ENCODE peak calls at places on chromosomes 12 and 14, in six cellular contexts. O, R, N, Q, M and G are unnamed samples.

GRCh38 chr14:47262801-47263200 is 412.6 kb downstream of the MDGA2 start:
- DNase-seq in N (no peak), M (no peak), O (no peak), R (no peak), Q (no peak), G (no peak)

GRCh38 chr12:3230758-3231375 is 153.7 kb downstream of the TSPAN9 start:
- DNase-seq in R (peak; percentile 32), M (no peak), N (no peak), O (no peak), Q (no peak), G (no peak)

GRCh38 chr12:39592295-39592694 is 27.3 kb downstream of the ABCD2 start:
- DNase-seq in R (no peak), N (no peak), O (no peak), M (no peak), Q (no peak), G (no peak)

GRCh38 chr12:63752283-63752682 is 27.4 kb upstream of the RXYLT1 start:
- DNase-seq in R (no peak), Q (no peak), O (no peak), N (no peak), M (no peak), G (peak; percentile 33)

GRCh38 chr12:127381043-127381668 is 885.8 kb upstream of the TMEM132C start:
- DNase-seq in Q (peak; percentile 9), R (no peak), M (no peak), N (no peak), O (no peak), G (no peak)

GRCh38 chr12:52044284-52044983 is 6.8 kb upstream of the NR4A1 start:
- DNase-seq in Q (peak; percentile 98), R (peak; percentile 93), N (no peak), M (no peak), O (no peak), G (no peak)

GRCh38 chr12:94535614-94535932 is 75.9 kb upstream of the CEP83 start:
- DNase-seq in M (no peak), N (no peak), Q (no peak), R (no peak), O (no peak), G (no peak)

GRCh38 chr12:52291267-52291935 is at the start of gene KRT81:
- DNase-seq in Q (no peak), O (no peak), M (no peak), R (no peak), N (no peak), G (no peak)

GRCh38 chr14:76313303-76313702 is 62.6 kb upstream of the ESRRB start:
- DNase-seq in N (no peak), O (no peak), R (no peak), M (no peak), Q (no peak), G (no peak)

GRCh38 chr12:65055874-65056273 is 65.2 kb downstream of the WIF1 start:
- DNase-seq in N (no peak), O (no peak), R (no peak), M (no peak), Q (no peak), G (no peak)

GRCh38 chr14:102217987-102218421 is 78.3 kb downstream of the WDR20 start:
- DNase-seq in Q (no peak), M (no peak), O (no peak), N (no peak), R (no peak), G (no peak)

GRCh38 chr12:64696065-64696741 is 63.0 kb downstream of the GNS start:
- DNase-seq in M (no peak), O (no peak), R (no peak), N (no peak), Q (peak; percentile 59), G (no peak)

GRCh38 chr14:38012056-38012455 is 195.6 kb upstream of the SSTR1 start:
- DNase-seq in N (no peak), M (no peak), Q (no peak), O (no peak), R (no peak), G (no peak)

GRCh38 chr12:51318846-51319570 is 5.0 kb downstream of the BIN2 start:
- DNase-seq in O (no peak), R (no peak), N (peak; percentile 17), Q (peak; percentile 7), M (peak; percentile 70), G (peak; percentile 60)

GRCh38 chr12:49368240-49368600 is 958 bp downstream of the SPATS2 start:
- DNase-seq in M (no peak), R (no peak), N (no peak), Q (no peak), O (no peak), G (no peak)

GRCh38 chr12:10739157-10740118 is 16.3 kb upstream of the YBX3 start:
- DNase-seq in O (no peak), N (no peak), R (no peak), M (no peak), Q (no peak), G (no peak)

GRCh38 chr12:121872546-121873223 is 14.0 kb upstream of the HPD start:
- DNase-seq in O (no peak), Q (peak; percentile 96), R (no peak), N (no peak), M (no peak), G (no peak)

GRCh38 chr12:64186789-64187188 is 35.3 kb downstream of the KICS2 start:
- DNase-seq in N (no peak), R (no peak), M (no peak), Q (no peak), O (no peak), G (no peak)

GRCh38 chr12:54355104-54355815 is 9.0 kb downstream of the GPR84 start:
- DNase-seq in O (no peak), N (no peak), R (no peak), Q (no peak), M (no peak), G (no peak)

GRCh38 chr12:126055521-126055920 is 990.3 kb downstream of the AACS start:
- DNase-seq in Q (no peak), R (no peak), O (no peak), M (no peak), N (no peak), G (no peak)

GRCh38 chr14:92380131-92380530 is 57.2 kb downstream of the SLC24A4 start:
- DNase-seq in R (no peak), N (no peak), Q (no peak), M (no peak), O (no peak), G (no peak)

GRCh38 chr12:123149088-123149827 is 1.6 kb downstream of the PITPNM2 start:
- DNase-seq in O (no peak), N (no peak), M (no peak), Q (peak; percentile 36), R (no peak), G (no peak)

GRCh38 chr14:91246051-91246852 is 1.7 kb upstream of the GPR68 start:
- DNase-seq in M (peak; percentile 89), N (peak; percentile 83), Q (no peak), R (no peak), O (no peak), G (peak; percentile 76)

GRCh38 chr12:67161322-67161918 is 107.7 kb upstream of the CAND1 start:
- DNase-seq in O (peak; percentile 20), Q (peak; percentile 53), M (peak; percentile 12), R (no peak), N (no peak), G (peak; percentile 48)

GRCh38 chr12:46124132-46124847 is 133.9 kb upstream of the SCAF11 start:
- DNase-seq in O (no peak), M (no peak), N (no peak), R (no peak), Q (no peak), G (no peak)

GRCh38 chr12:46126050-46126727 is 135.8 kb upstream of the SCAF11 start:
- DNase-seq in R (no peak), M (no peak), Q (no peak), O (no peak), N (no peak), G (no peak)

GRCh38 chr12:46124848-46125619 is 134.7 kb upstream of the SCAF11 start:
- DNase-seq in N (peak; percentile 9), M (peak; percentile 58), Q (peak; percentile 89), O (peak; percentile 54), R (no peak), G (peak; percentile 67)
- H3K4me3 ChIP-seq in N (no peak overlapping the region), M (no peak overlapping the region), Q (no peak overlapping the region), O (no peak overlapping the region), R (no peak overlapping the region), G (no peak overlapping the region)

GRCh38 chr14:93903342-93904184 is 23.6 kb upstream of the FAM181A start:
- DNase-seq in M (no peak), R (no peak), O (no peak), N (no peak), Q (no peak), G (no peak)
- H3K4me3 ChIP-seq in M (no peak overlapping the region), R (no peak overlapping the region), O (no peak overlapping the region), N (no peak overlapping the region), Q (no peak overlapping the region), G (no peak overlapping the region)

GRCh38 chr14:20306079-20306423 is 300 bp upstream of the TTC5 start:
- DNase-seq in Q (no peak), R (no peak), O (no peak), N (no peak), M (no peak), G (no peak)
- H3K4me3 ChIP-seq in Q (peak overlapping the region; percentile 52), R (peak overlapping the region; percentile 80), O (peak overlapping the region; percentile 89), N (peak overlapping the region; percentile 82), M (peak overlapping the region; percentile 99), G (peak overlapping the region; percentile 69)

GRCh38 chr12:70609739-70610491 is 27.3 kb downstream of the PTPRB start:
- DNase-seq in M (no peak), N (no peak), Q (peak; percentile 53), O (no peak), R (peak; percentile 78), G (no peak)
- H3K4me3 ChIP-seq in M (no peak overlapping the region), N (no peak overlapping the region), Q (peak overlapping the region; percentile 37), O (peak overlapping the region; percentile 50), R (peak overlapping the region; percentile 67), G (no peak overlapping the region)

GRCh38 chr14:22518073-22518472 is 71.0 kb downstream of the DAD1 start:
- DNase-seq in R (no peak), Q (no peak), O (no peak), M (no peak), N (no peak), G (no peak)
- H3K4me3 ChIP-seq in R (no peak overlapping the region), Q (no peak overlapping the region), O (no peak overlapping the region), M (peak overlapping the region; percentile 83), N (peak overlapping the region; percentile 47), G (no peak overlapping the region)

GRCh38 chr14:68974759-68975347 is 4.2 kb downstream of the ACTN1 start:
- DNase-seq in M (no peak), R (no peak), O (no peak), N (no peak), Q (no peak), G (no peak)
- H3K4me3 ChIP-seq in M (no peak overlapping the region), R (no peak overlapping the region), O (no peak overlapping the region), N (no peak overlapping the region), Q (no peak overlapping the region), G (no peak overlapping the region)